ENCODE peak calls at places on chromosomes 1 and 21, in five cellular contexts. One of them, this sample, is unnamed.

GRCh38 chr1:235074335-235075120 is 54.1 kb downstream of the TOMM20 start:
- DNase-seq in myocyte: peak
- DNase-seq in stimulated activated CD8-positive, alpha-beta memory T cell treated with anti-CD3 and anti-CD28 coated beads, Interleukin-15, amount 100 ng/mL, for 4 hours: no peak
- DNase-seq in stimulated activated CD4-positive, alpha-beta T cell treated with anti-CD3 and anti-CD28 coated beads, Interleukin-1b, Interleukin-23, amount 100 ng/mL, for 24 hours: peak
- DNase-seq in PC-9: peak
- DNase-seq in this sample: no peak

GRCh38 chr21:28174006-28174405 is 818.7 kb downstream of the LTN1 start:
- DNase-seq in myocyte: no peak
- DNase-seq in PC-9: no peak
- DNase-seq in stimulated activated CD8-positive, alpha-beta memory T cell treated with anti-CD3 and anti-CD28 coated beads, Interleukin-15, amount 100 ng/mL, for 4 hours: no peak
- DNase-seq in stimulated activated CD4-positive, alpha-beta T cell treated with anti-CD3 and anti-CD28 coated beads, Interleukin-1b, Interleukin-23, amount 100 ng/mL, for 24 hours: no peak
- DNase-seq in this sample: no peak

GRCh38 chr1:172172267-172172880 is 248.1 kb upstream of the C1orf105 start:
- DNase-seq in stimulated activated CD8-positive, alpha-beta memory T cell treated with anti-CD3 and anti-CD28 coated beads, Interleukin-15, amount 100 ng/mL, for 4 hours: no peak
- DNase-seq in stimulated activated CD4-positive, alpha-beta T cell treated with anti-CD3 and anti-CD28 coated beads, Interleukin-1b, Interleukin-23, amount 100 ng/mL, for 24 hours: no peak
- DNase-seq in myocyte: no peak
- DNase-seq in PC-9: no peak
- DNase-seq in this sample: no peak

GRCh38 chr1:194705123-194705522 is 1518.7 kb upstream of the B3GALT2 start:
- DNase-seq in PC-9: no peak
- DNase-seq in stimulated activated CD8-positive, alpha-beta memory T cell treated with anti-CD3 and anti-CD28 coated beads, Interleukin-15, amount 100 ng/mL, for 4 hours: no peak
- DNase-seq in myocyte: no peak
- DNase-seq in stimulated activated CD4-positive, alpha-beta T cell treated with anti-CD3 and anti-CD28 coated beads, Interleukin-1b, Interleukin-23, amount 100 ng/mL, for 24 hours: no peak
- DNase-seq in this sample: no peak

GRCh38 chr1:35477870-35478269 is 79.3 kb downstream of the KIAA0319L start:
- DNase-seq in stimulated activated CD8-positive, alpha-beta memory T cell treated with anti-CD3 and anti-CD28 coated beads, Interleukin-15, amount 100 ng/mL, for 4 hours: no peak
- DNase-seq in stimulated activated CD4-positive, alpha-beta T cell treated with anti-CD3 and anti-CD28 coated beads, Interleukin-1b, Interleukin-23, amount 100 ng/mL, for 24 hours: no peak
- DNase-seq in myocyte: no peak
- DNase-seq in PC-9: no peak
- DNase-seq in this sample: no peak

GRCh38 chr21:17775431-17776126 is 43.6 kb downstream of the C21orf91 start:
- DNase-seq in myocyte: no peak
- DNase-seq in stimulated activated CD8-positive, alpha-beta memory T cell treated with anti-CD3 and anti-CD28 coated beads, Interleukin-15, amount 100 ng/mL, for 4 hours: peak
- DNase-seq in PC-9: no peak
- DNase-seq in stimulated activated CD4-positive, alpha-beta T cell treated with anti-CD3 and anti-CD28 coated beads, Interleukin-1b, Interleukin-23, amount 100 ng/mL, for 24 hours: peak
- DNase-seq in this sample: no peak

GRCh38 chr21:32315511-32316362 is 17.1 kb downstream of the MRAP start:
- DNase-seq in stimulated activated CD4-positive, alpha-beta T cell treated with anti-CD3 and anti-CD28 coated beads, Interleukin-1b, Interleukin-23, amount 100 ng/mL, for 24 hours: no peak
- DNase-seq in stimulated activated CD8-positive, alpha-beta memory T cell treated with anti-CD3 and anti-CD28 coated beads, Interleukin-15, amount 100 ng/mL, for 4 hours: no peak
- DNase-seq in myocyte: no peak
- DNase-seq in PC-9: no peak
- DNase-seq in this sample: no peak

GRCh38 chr1:154798645-154799044 is 71.4 kb downstream of the KCNN3 start:
- DNase-seq in myocyte: no peak
- DNase-seq in stimulated activated CD8-positive, alpha-beta memory T cell treated with anti-CD3 and anti-CD28 coated beads, Interleukin-15, amount 100 ng/mL, for 4 hours: no peak
- DNase-seq in PC-9: no peak
- DNase-seq in stimulated activated CD4-positive, alpha-beta T cell treated with anti-CD3 and anti-CD28 coated beads, Interleukin-1b, Interleukin-23, amount 100 ng/mL, for 24 hours: no peak
- DNase-seq in this sample: no peak

GRCh38 chr1:8096105-8097011 is 70.2 kb upstream of the ERRFI1 start:
- DNase-seq in myocyte: peak
- DNase-seq in stimulated activated CD4-positive, alpha-beta T cell treated with anti-CD3 and anti-CD28 coated beads, Interleukin-1b, Interleukin-23, amount 100 ng/mL, for 24 hours: no peak
- DNase-seq in PC-9: peak
- DNase-seq in stimulated activated CD8-positive, alpha-beta memory T cell treated with anti-CD3 and anti-CD28 coated beads, Interleukin-15, amount 100 ng/mL, for 4 hours: no peak
- DNase-seq in this sample: no peak

GRCh38 chr1:106225406-106225805 is 831.1 kb upstream of the PRMT6 start:
- DNase-seq in stimulated activated CD4-positive, alpha-beta T cell treated with anti-CD3 and anti-CD28 coated beads, Interleukin-1b, Interleukin-23, amount 100 ng/mL, for 24 hours: no peak
- DNase-seq in PC-9: no peak
- DNase-seq in stimulated activated CD8-positive, alpha-beta memory T cell treated with anti-CD3 and anti-CD28 coated beads, Interleukin-15, amount 100 ng/mL, for 4 hours: no peak
- DNase-seq in myocyte: no peak
- DNase-seq in this sample: no peak

GRCh38 chr1:178379807-178380206 is 117.0 kb downstream of the CLEC20A start:
- DNase-seq in stimulated activated CD4-positive, alpha-beta T cell treated with anti-CD3 and anti-CD28 coated beads, Interleukin-1b, Interleukin-23, amount 100 ng/mL, for 24 hours: no peak
- DNase-seq in PC-9: no peak
- DNase-seq in myocyte: no peak
- DNase-seq in stimulated activated CD8-positive, alpha-beta memory T cell treated with anti-CD3 and anti-CD28 coated beads, Interleukin-15, amount 100 ng/mL, for 4 hours: no peak
- DNase-seq in this sample: no peak

GRCh38 chr1:20355828-20356735 is 65.4 kb downstream of the VWA5B1 start:
- DNase-seq in PC-9: peak
- DNase-seq in stimulated activated CD8-positive, alpha-beta memory T cell treated with anti-CD3 and anti-CD28 coated beads, Interleukin-15, amount 100 ng/mL, for 4 hours: no peak
- DNase-seq in stimulated activated CD4-positive, alpha-beta T cell treated with anti-CD3 and anti-CD28 coated beads, Interleukin-1b, Interleukin-23, amount 100 ng/mL, for 24 hours: no peak
- DNase-seq in myocyte: no peak
- DNase-seq in this sample: no peak

GRCh38 chr1:84442256-84442655 is 36.8 kb upstream of the RPF1 start:
- DNase-seq in stimulated activated CD4-positive, alpha-beta T cell treated with anti-CD3 and anti-CD28 coated beads, Interleukin-1b, Interleukin-23, amount 100 ng/mL, for 24 hours: no peak
- DNase-seq in stimulated activated CD8-positive, alpha-beta memory T cell treated with anti-CD3 and anti-CD28 coated beads, Interleukin-15, amount 100 ng/mL, for 4 hours: no peak
- DNase-seq in PC-9: peak
- DNase-seq in myocyte: peak
- DNase-seq in this sample: no peak

GRCh38 chr21:41706678-41707077 is 60.2 kb downstream of the RIPK4 start:
- DNase-seq in stimulated activated CD4-positive, alpha-beta T cell treated with anti-CD3 and anti-CD28 coated beads, Interleukin-1b, Interleukin-23, amount 100 ng/mL, for 24 hours: no peak
- DNase-seq in myocyte: peak
- DNase-seq in stimulated activated CD8-positive, alpha-beta memory T cell treated with anti-CD3 and anti-CD28 coated beads, Interleukin-15, amount 100 ng/mL, for 4 hours: no peak
- DNase-seq in PC-9: peak
- DNase-seq in this sample: no peak

GRCh38 chr1:112992780-112993179 is 36.8 kb upstream of the SLC16A1 start:
- DNase-seq in myocyte: no peak
- DNase-seq in stimulated activated CD8-positive, alpha-beta memory T cell treated with anti-CD3 and anti-CD28 coated beads, Interleukin-15, amount 100 ng/mL, for 4 hours: no peak
- DNase-seq in PC-9: no peak
- DNase-seq in stimulated activated CD4-positive, alpha-beta T cell treated with anti-CD3 and anti-CD28 coated beads, Interleukin-1b, Interleukin-23, amount 100 ng/mL, for 24 hours: no peak
- DNase-seq in this sample: no peak

GRCh38 chr1:152252157-152252556 is 28.2 kb upstream of the HRNR start:
- DNase-seq in PC-9: no peak
- DNase-seq in stimulated activated CD8-positive, alpha-beta memory T cell treated with anti-CD3 and anti-CD28 coated beads, Interleukin-15, amount 100 ng/mL, for 4 hours: no peak
- DNase-seq in myocyte: peak
- DNase-seq in stimulated activated CD4-positive, alpha-beta T cell treated with anti-CD3 and anti-CD28 coated beads, Interleukin-1b, Interleukin-23, amount 100 ng/mL, for 24 hours: no peak
- DNase-seq in this sample: no peak

This sample was measured in mesothelial cell of epicardium.